ENCODE peak calls at places on chromosomes 2 and 18, in ten cellular contexts. G, E, Z, I, J, B, O, C, T and L are unnamed samples.

GRCh38 chr2:60553992-60554648 is 666 bp upstream of the BCL11A start:
- DNase-seq in O (peak), G (peak), E (no peak), T (no peak), I (no peak), Z (no peak), J (no peak), B (no peak), C (peak), L (no peak)

GRCh38 chr2:44676379-44676778 is 265.1 kb upstream of the SIX3 start:
- DNase-seq in C (no peak), B (no peak), Z (no peak), O (no peak), G (no peak), I (no peak), E (no peak), J (no peak), T (no peak), L (no peak)

GRCh38 chr18:10202947-10203346 is 251.5 kb upstream of the APCDD1 start:
- DNase-seq in I (no peak), T (no peak), E (no peak), B (no peak), C (no peak), O (no peak), Z (no peak), G (no peak), J (no peak), L (no peak)

GRCh38 chr2:15908371-15908770 is 32.0 kb upstream of the MYCN start:
- DNase-seq in J (no peak), Z (no peak), I (no peak), B (no peak), T (no peak), O (no peak), G (no peak), C (no peak), E (no peak), L (no peak)

GRCh38 chr2:34567128-34567527 is 968.0 kb upstream of the FAM98A start:
- DNase-seq in G (no peak), C (no peak), J (no peak), I (no peak), B (no peak), Z (no peak), E (no peak), O (no peak), T (no peak), L (no peak)

GRCh38 chr2:120442923-120443571 is 97.1 kb downstream of the INHBB start:
- DNase-seq in B (no peak), G (no peak), C (no peak), O (no peak), I (no peak), Z (peak), E (no peak), J (no peak), T (no peak), L (no peak)

GRCh38 chr2:49444005-49444404 is 289.7 kb upstream of the FSHR start:
- DNase-seq in C (no peak), Z (no peak), T (no peak), O (no peak), I (no peak), G (no peak), J (no peak), E (no peak), B (no peak), L (no peak)

GRCh38 chr2:60652822-60653315 is 99.4 kb upstream of the BCL11A start:
- DNase-seq in G (no peak), C (no peak), J (no peak), T (no peak), O (no peak), Z (no peak), B (no peak), E (no peak), I (no peak), L (no peak)

GRCh38 chr2:215961981-215962380 is 51.4 kb downstream of the MREG start:
- DNase-seq in I (no peak), C (no peak), E (no peak), O (no peak), G (no peak), T (peak), Z (no peak), B (no peak), J (no peak), L (no peak)

GRCh38 chr2:104860141-104860790 is 6.4 kb downstream of the POU3F3 start:
- DNase-seq in J (no peak), G (no peak), Z (no peak), B (no peak), E (no peak), I (no peak), O (peak), T (no peak), C (peak), L (no peak)

GRCh38 chr2:171139860-171140259 is 20.8 kb downstream of the TLK1 start:
- DNase-seq in I (no peak), C (no peak), O (no peak), G (no peak), T (no peak), J (no peak), Z (no peak), E (no peak), B (no peak), L (no peak)

GRCh38 chr18:31270578-31270977 is 47.4 kb upstream of the DSG1 start:
- DNase-seq in T (no peak), J (no peak), B (no peak), Z (no peak), G (no peak), I (no peak), O (no peak), E (no peak), C (no peak), L (no peak)